ENCODE peak calls at places on chromosome 7, in eight cellular contexts. One of them, this sample, is unnamed.

GRCh38 chr7:30065746-30066145 is 37.5 kb downstream of the PLEKHA8 start:
- DNase-seq in skeletal muscle cell: no peak
- DNase-seq in fibroblast of the conjunctiva: no peak
- DNase-seq in activated CD4-positive, alpha-beta T cell treated with anti-CD3 and anti-CD28 coated beads for 24 hours: no peak
- DNase-seq in GF-D8: no peak
- DNase-seq in stimulated activated CD8-positive, alpha-beta memory T cell treated with anti-CD3 and anti-CD28 coated beads, Interleukin-2, amount 100 ng/mL, for 1 hour: no peak
- DNase-seq in PC-3: no peak
- DNase-seq in NCI-H1694 treated with DMSO at 0.1 percent for 48 hours: no peak
- DNase-seq in this sample: no peak

GRCh38 chr7:141045126-141045841 is 28.6 kb upstream of the TMEM178B start:
- DNase-seq in skeletal muscle cell: no peak
- DNase-seq in fibroblast of the conjunctiva: no peak
- DNase-seq in activated CD4-positive, alpha-beta T cell treated with anti-CD3 and anti-CD28 coated beads for 24 hours: no peak
- DNase-seq in GF-D8: no peak
- DNase-seq in stimulated activated CD8-positive, alpha-beta memory T cell treated with anti-CD3 and anti-CD28 coated beads, Interleukin-2, amount 100 ng/mL, for 1 hour: no peak
- DNase-seq in PC-3: no peak
- DNase-seq in NCI-H1694 treated with DMSO at 0.1 percent for 48 hours: no peak
- DNase-seq in this sample: peak; percentile 99

GRCh38 chr7:135117096-135117495 is 30.8 kb upstream of the TMEM140 start:
- DNase-seq in skeletal muscle cell: no peak
- DNase-seq in fibroblast of the conjunctiva: no peak
- DNase-seq in activated CD4-positive, alpha-beta T cell treated with anti-CD3 and anti-CD28 coated beads for 24 hours: no peak
- DNase-seq in GF-D8: no peak
- DNase-seq in stimulated activated CD8-positive, alpha-beta memory T cell treated with anti-CD3 and anti-CD28 coated beads, Interleukin-2, amount 100 ng/mL, for 1 hour: no peak
- DNase-seq in PC-3: no peak
- DNase-seq in NCI-H1694 treated with DMSO at 0.1 percent for 48 hours: no peak
- DNase-seq in this sample: no peak

GRCh38 chr7:116876664-116877442 is 14.5 kb downstream of the CAPZA2 start:
- DNase-seq in skeletal muscle cell: no peak
- DNase-seq in fibroblast of the conjunctiva: no peak
- DNase-seq in activated CD4-positive, alpha-beta T cell treated with anti-CD3 and anti-CD28 coated beads for 24 hours: no peak
- DNase-seq in GF-D8: no peak
- DNase-seq in stimulated activated CD8-positive, alpha-beta memory T cell treated with anti-CD3 and anti-CD28 coated beads, Interleukin-2, amount 100 ng/mL, for 1 hour: no peak
- DNase-seq in PC-3: no peak
- DNase-seq in NCI-H1694 treated with DMSO at 0.1 percent for 48 hours: no peak
- DNase-seq in this sample: no peak

GRCh38 chr7:155804431-155804831 is 7.8 kb downstream of the SHH start:
- DNase-seq in skeletal muscle cell: no peak
- DNase-seq in fibroblast of the conjunctiva: no peak
- DNase-seq in activated CD4-positive, alpha-beta T cell treated with anti-CD3 and anti-CD28 coated beads for 24 hours: no peak
- DNase-seq in GF-D8: no peak
- DNase-seq in stimulated activated CD8-positive, alpha-beta memory T cell treated with anti-CD3 and anti-CD28 coated beads, Interleukin-2, amount 100 ng/mL, for 1 hour: no peak
- DNase-seq in PC-3: no peak
- DNase-seq in NCI-H1694 treated with DMSO at 0.1 percent for 48 hours: no peak
- DNase-seq in this sample: no peak

GRCh38 chr7:16051561-16052280 is 365.2 kb upstream of the MEOX2 start:
- DNase-seq in skeletal muscle cell: peak; percentile 35
- DNase-seq in fibroblast of the conjunctiva: no peak
- DNase-seq in activated CD4-positive, alpha-beta T cell treated with anti-CD3 and anti-CD28 coated beads for 24 hours: no peak
- DNase-seq in GF-D8: no peak
- DNase-seq in stimulated activated CD8-positive, alpha-beta memory T cell treated with anti-CD3 and anti-CD28 coated beads, Interleukin-2, amount 100 ng/mL, for 1 hour: no peak
- DNase-seq in PC-3: no peak
- DNase-seq in NCI-H1694 treated with DMSO at 0.1 percent for 48 hours: peak; percentile 7
- DNase-seq in this sample: no peak

GRCh38 chr7:115782716-115783460 is 247.7 kb downstream of the TFEC start:
- DNase-seq in skeletal muscle cell: no peak
- DNase-seq in fibroblast of the conjunctiva: peak; percentile 47
- DNase-seq in activated CD4-positive, alpha-beta T cell treated with anti-CD3 and anti-CD28 coated beads for 24 hours: no peak
- DNase-seq in GF-D8: no peak
- DNase-seq in stimulated activated CD8-positive, alpha-beta memory T cell treated with anti-CD3 and anti-CD28 coated beads, Interleukin-2, amount 100 ng/mL, for 1 hour: no peak
- DNase-seq in PC-3: no peak
- DNase-seq in NCI-H1694 treated with DMSO at 0.1 percent for 48 hours: peak; percentile 89
- DNase-seq in this sample: no peak

GRCh38 chr7:131546583-131547111 is 9.8 kb downstream of the PODXL start:
- DNase-seq in skeletal muscle cell: no peak
- DNase-seq in fibroblast of the conjunctiva: peak; percentile 6
- DNase-seq in activated CD4-positive, alpha-beta T cell treated with anti-CD3 and anti-CD28 coated beads for 24 hours: no peak
- DNase-seq in GF-D8: no peak
- DNase-seq in stimulated activated CD8-positive, alpha-beta memory T cell treated with anti-CD3 and anti-CD28 coated beads, Interleukin-2, amount 100 ng/mL, for 1 hour: no peak
- DNase-seq in PC-3: peak; percentile 48
- DNase-seq in NCI-H1694 treated with DMSO at 0.1 percent for 48 hours: peak; percentile 13
- DNase-seq in this sample: no peak

GRCh38 chr7:77246031-77246430 is 46.4 kb upstream of the FGL2 start:
- DNase-seq in skeletal muscle cell: no peak
- DNase-seq in fibroblast of the conjunctiva: no peak
- DNase-seq in activated CD4-positive, alpha-beta T cell treated with anti-CD3 and anti-CD28 coated beads for 24 hours: no peak
- DNase-seq in GF-D8: no peak
- DNase-seq in stimulated activated CD8-positive, alpha-beta memory T cell treated with anti-CD3 and anti-CD28 coated beads, Interleukin-2, amount 100 ng/mL, for 1 hour: no peak
- DNase-seq in PC-3: no peak
- DNase-seq in NCI-H1694 treated with DMSO at 0.1 percent for 48 hours: no peak
- DNase-seq in this sample: no peak

GRCh38 chr7:157470017-157470322 is 133.2 kb downstream of the DNAJB6 start:
- DNase-seq in skeletal muscle cell: no peak
- DNase-seq in fibroblast of the conjunctiva: no peak
- DNase-seq in activated CD4-positive, alpha-beta T cell treated with anti-CD3 and anti-CD28 coated beads for 24 hours: no peak
- DNase-seq in GF-D8: no peak
- DNase-seq in stimulated activated CD8-positive, alpha-beta memory T cell treated with anti-CD3 and anti-CD28 coated beads, Interleukin-2, amount 100 ng/mL, for 1 hour: no peak
- DNase-seq in PC-3: peak; percentile 2
- DNase-seq in NCI-H1694 treated with DMSO at 0.1 percent for 48 hours: no peak
- DNase-seq in this sample: no peak

GRCh38 chr7:51046482-51046881 is 263.8 kb upstream of the GRB10 start:
- DNase-seq in skeletal muscle cell: no peak
- DNase-seq in fibroblast of the conjunctiva: no peak
- DNase-seq in activated CD4-positive, alpha-beta T cell treated with anti-CD3 and anti-CD28 coated beads for 24 hours: no peak
- DNase-seq in GF-D8: no peak
- DNase-seq in stimulated activated CD8-positive, alpha-beta memory T cell treated with anti-CD3 and anti-CD28 coated beads, Interleukin-2, amount 100 ng/mL, for 1 hour: no peak
- DNase-seq in PC-3: no peak
- DNase-seq in NCI-H1694 treated with DMSO at 0.1 percent for 48 hours: no peak
- DNase-seq in this sample: no peak

GRCh38 chr7:99791667-99792356 is 7.8 kb upstream of the CYP3A4 start:
- DNase-seq in skeletal muscle cell: no peak
- DNase-seq in fibroblast of the conjunctiva: no peak
- DNase-seq in activated CD4-positive, alpha-beta T cell treated with anti-CD3 and anti-CD28 coated beads for 24 hours: no peak
- DNase-seq in GF-D8: no peak
- DNase-seq in stimulated activated CD8-positive, alpha-beta memory T cell treated with anti-CD3 and anti-CD28 coated beads, Interleukin-2, amount 100 ng/mL, for 1 hour: no peak
- DNase-seq in PC-3: no peak
- DNase-seq in NCI-H1694 treated with DMSO at 0.1 percent for 48 hours: no peak
- DNase-seq in this sample: peak; percentile 86

GRCh38 chr7:55073051-55073511 is 54.3 kb downstream of the EGFR start:
- DNase-seq in skeletal muscle cell: no peak
- DNase-seq in fibroblast of the conjunctiva: no peak
- DNase-seq in activated CD4-positive, alpha-beta T cell treated with anti-CD3 and anti-CD28 coated beads for 24 hours: no peak
- DNase-seq in GF-D8: no peak
- DNase-seq in stimulated activated CD8-positive, alpha-beta memory T cell treated with anti-CD3 and anti-CD28 coated beads, Interleukin-2, amount 100 ng/mL, for 1 hour: no peak
- DNase-seq in PC-3: peak; percentile 32
- DNase-seq in NCI-H1694 treated with DMSO at 0.1 percent for 48 hours: no peak
- DNase-seq in this sample: peak; percentile 85